ENCODE peak calls at places on chromosomes 7 and 10, in six cellular contexts. X is fibroblast of pulmonary artery, P is lower lobe of right lung, R is AG09309, K is IMR-90, U is astrocyte of the spinal cord. N is an unnamed sample.

GRCh38 chr7:20785211-20786048 is 1.3 kb downstream of the SP8 start:
- DNase-seq in X (no peak), P (no peak), R (no peak), K (no peak), U (no peak), N (no peak)

GRCh38 chr7:48250441-48250951 is 79.2 kb downstream of the ABCA13 start:
- DNase-seq in X (peak), P (no peak), R (no peak), K (peak), U (peak), N (peak)

GRCh38 chr7:76334320-76334967 is 24.3 kb downstream of the YWHAG start:
- DNase-seq in X (no peak), P (no peak), R (no peak), K (no peak), U (no peak), N (no peak)

GRCh38 chr7:158432369-158433270 is 155.0 kb downstream of the PTPRN2 start:
- DNase-seq in X (peak), P (peak), R (no peak), K (no peak), U (peak), N (peak)

GRCh38 chr10:24206926-24207701 is 1.8 kb upstream of the KIAA1217 start:
- DNase-seq in X (no peak), P (no peak), R (no peak), K (no peak), U (no peak), N (no peak)

GRCh38 chr7:12647364-12648219 is 39.8 kb upstream of the ARL4A start:
- DNase-seq in X (peak), P (no peak), R (no peak), K (peak), U (peak), N (peak)

GRCh38 chr7:117157121-117157870 is 165.6 kb downstream of the WNT2 start:
- DNase-seq in X (peak), P (peak), R (peak), K (peak), U (peak), N (peak)

GRCh38 chr10:100637785-100638184 is 102.0 kb downstream of the HIF1AN start:
- DNase-seq in X (no peak), P (no peak), R (no peak), K (no peak), U (no peak), N (peak)

GRCh38 chr10:105187243-105187642 is 546.2 kb downstream of the SORCS3 start:
- DNase-seq in X (no peak), P (no peak), R (peak), K (no peak), U (peak), N (no peak)

GRCh38 chr7:159070422-159071148 is 74.1 kb downstream of the VIPR2 start:
- DNase-seq in X (peak), P (no peak), R (no peak), K (no peak), U (peak), N (no peak)

GRCh38 chr10:102673961-102674511 is 29.8 kb downstream of the TRIM8 start:
- DNase-seq in X (peak), P (peak), R (no peak), K (peak), U (peak), N (peak)

GRCh38 chr7:668139-668871 is 58.2 kb upstream of the DNAAF5 start:
- DNase-seq in X (peak), P (no peak), R (peak), K (peak), U (peak), N (peak)

GRCh38 chr7:7867835-7868234 is 100.8 kb upstream of the GLCCI1 start:
- DNase-seq in X (no peak), P (no peak), R (no peak), K (no peak), U (no peak), N (no peak)

GRCh38 chr10:110919349-110919931 is at the start of gene SHOC2:
- DNase-seq in X (no peak), P (peak), R (no peak), K (no peak), U (no peak), N (no peak)

GRCh38 chr10:13920031-13920430 is 333.3 kb downstream of the PRPF18 start:
- DNase-seq in X (peak), P (no peak), R (no peak), K (peak), U (no peak), N (no peak)

GRCh38 chr10:29050081-29050480 is 238.8 kb upstream of the LYZL1 start:
- DNase-seq in X (no peak), P (no peak), R (no peak), K (no peak), U (no peak), N (no peak)

GRCh38 chr7:27593226-27593625 is 69.5 kb downstream of the HIBADH start:
- DNase-seq in X (no peak), P (no peak), R (no peak), K (peak), U (no peak), N (no peak)

GRCh38 chr7:150860978-150861295 is 8.6 kb downstream of the AOC1 start:
- DNase-seq in X (no peak), P (no peak), R (no peak), K (no peak), U (no peak), N (no peak)

GRCh38 chr7:51060536-51060935 is 256.1 kb downstream of the COBL start:
- DNase-seq in X (no peak), P (no peak), R (no peak), K (no peak), U (no peak), N (no peak)

GRCh38 chr7:151248191-151249033 is at the start of gene SMARCD3:
- DNase-seq in X (peak), P (peak), R (no peak), K (peak), U (peak), N (peak)

GRCh38 chr7:105643384-105643783 is 62.1 kb upstream of the EFCAB10 start:
- DNase-seq in X (peak), P (no peak), R (no peak), K (no peak), U (no peak), N (no peak)

GRCh38 chr7:30245913-30246312 is 38.5 kb upstream of the ZNRF2 start:
- DNase-seq in X (no peak), P (no peak), R (no peak), K (no peak), U (no peak), N (no peak)

GRCh38 chr7:93890041-93890463 is 501 bp downstream of the TFPI2 start:
- DNase-seq in X (peak), P (peak), R (no peak), K (peak), U (peak), N (peak)

GRCh38 chr7:24283900-24284698 is at the start of gene NPY:
- DNase-seq in X (no peak), P (no peak), R (no peak), K (no peak), U (no peak), N (no peak)

GRCh38 chr7:2757904-2758672 is 70.1 kb downstream of the AMZ1 start:
- DNase-seq in X (peak), P (no peak), R (peak), K (peak), U (peak), N (peak)

GRCh38 chr7:44110724-44111635 is 6.8 kb downstream of the AEBP1 start:
- DNase-seq in X (no peak), P (no peak), R (no peak), K (no peak), U (no peak), N (no peak)

GRCh38 chr10:3551761-3552160 is 233.2 kb downstream of the KLF6 start:
- DNase-seq in X (no peak), P (no peak), R (no peak), K (no peak), U (no peak), N (no peak)

GRCh38 chr7:96657347-96658010 is 52.2 kb downstream of the SEM1 start:
- DNase-seq in X (no peak), P (no peak), R (no peak), K (no peak), U (no peak), N (no peak)

GRCh38 chr7:140156460-140157080 is 20.2 kb downstream of the KDM7A start:
- DNase-seq in X (no peak), P (no peak), R (no peak), K (no peak), U (no peak), N (no peak)

GRCh38 chr10:44203535-44203934 is 181.4 kb downstream of the CXCL12 start:
- DNase-seq in X (no peak), P (no peak), R (no peak), K (no peak), U (no peak), N (no peak)

GRCh38 chr10:104273899-104274575 is 5.1 kb downstream of the GSTO2 start:
- DNase-seq in X (peak), P (no peak), R (no peak), K (no peak), U (no peak), N (peak)

GRCh38 chr7:28106316-28106957 is 74.2 kb downstream of the JAZF1 start:
- DNase-seq in X (peak), P (no peak), R (no peak), K (peak), U (peak), N (peak)

GRCh38 chr7:22672892-22673637 is 53.9 kb upstream of the IL6 start:
- DNase-seq in X (no peak), P (no peak), R (no peak), K (peak), U (peak), N (peak)

DNA sequence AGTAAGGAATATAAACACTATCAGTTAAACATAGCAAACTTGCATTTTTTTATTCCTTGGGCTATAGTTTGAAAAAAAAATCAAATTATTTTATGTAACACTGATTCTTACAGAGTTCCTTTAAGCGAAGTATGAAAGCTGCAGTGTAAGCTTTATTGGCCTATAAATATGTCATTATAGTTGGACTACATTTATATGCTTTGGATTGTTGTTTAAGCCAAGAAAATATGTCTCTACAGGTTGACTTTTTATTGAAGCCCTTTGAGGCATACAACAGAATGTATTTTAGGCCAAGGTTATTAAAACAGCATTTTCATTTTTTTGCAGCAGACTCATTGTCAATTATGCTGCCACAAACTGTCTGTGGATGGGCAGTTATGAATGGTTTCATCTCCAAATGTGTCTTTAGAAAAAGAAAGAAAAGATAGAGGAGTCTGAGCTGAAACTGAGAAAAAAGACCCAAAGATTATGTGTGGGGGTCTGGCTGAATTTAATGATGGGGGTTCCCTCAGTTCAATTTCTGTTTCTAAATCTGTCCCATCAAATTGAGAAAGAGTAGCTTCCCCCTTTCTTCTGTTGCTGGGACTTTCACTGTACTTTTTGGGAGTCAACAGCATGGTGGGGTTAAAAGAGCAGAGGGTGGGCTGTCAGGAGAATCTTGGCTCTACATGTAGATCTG is 43.1 kb downstream of the ARID5B start:
- DNase-seq in X (no peak), P (no peak), R (no peak), K (no peak), U (no peak), N (no peak)
- H3K4me3 ChIP-seq in X (no peak), P (no peak), R (no peak), K (no peak), U (no peak), N (no peak)

DNA sequence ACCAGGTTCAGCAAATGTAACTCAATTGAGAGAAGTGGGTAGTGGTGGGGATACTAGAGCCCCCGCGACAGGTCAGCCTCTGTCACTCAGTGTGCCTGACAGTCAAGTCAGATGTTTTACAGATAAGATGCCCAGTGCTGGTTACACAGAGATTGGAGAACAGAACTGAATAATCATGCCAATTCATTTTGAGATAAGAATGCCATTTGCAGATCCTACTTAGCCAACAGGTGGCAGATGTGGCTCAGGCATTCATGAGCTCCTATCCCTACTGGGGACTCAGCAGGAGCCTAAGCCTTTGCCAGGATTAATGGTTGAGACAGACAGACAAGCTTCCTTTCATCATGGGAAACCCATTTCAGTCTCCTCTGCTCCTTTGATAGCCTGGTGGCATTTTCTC is 137.8 kb downstream of the MAPK8 start:
- DNase-seq in X (peak), P (no peak), R (peak), K (peak), U (peak), N (peak)
- TF ChIP-seq CTCF in X (peak), P (no peak), R (peak), K (peak), U (peak), N (peak)

DNA sequence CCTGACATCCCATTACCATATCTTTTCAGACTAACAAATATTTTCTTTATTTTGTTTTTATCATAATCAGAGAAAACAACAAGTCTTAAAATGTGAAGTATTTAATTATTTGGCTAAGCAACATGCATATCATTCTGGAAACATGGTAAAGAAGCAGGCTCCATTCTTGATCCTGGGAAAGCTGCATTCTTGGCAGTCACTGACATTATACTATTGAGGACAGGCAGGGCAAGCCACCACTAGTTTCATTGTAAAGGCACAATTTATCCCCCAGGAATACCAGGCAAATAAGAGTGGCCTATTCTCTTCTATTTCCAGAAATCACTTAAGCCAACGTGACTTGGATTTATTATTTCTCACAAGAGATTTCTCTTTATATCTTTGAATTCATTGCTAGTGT is 153.8 kb upstream of the AKR1E2 start:
- DNase-seq in X (no peak), P (no peak), R (no peak), K (no peak), U (peak), N (no peak)
- H3K4me3 ChIP-seq in X (no peak), P (no peak), R (no peak), K (no peak), U (no peak), N (no peak)

DNA sequence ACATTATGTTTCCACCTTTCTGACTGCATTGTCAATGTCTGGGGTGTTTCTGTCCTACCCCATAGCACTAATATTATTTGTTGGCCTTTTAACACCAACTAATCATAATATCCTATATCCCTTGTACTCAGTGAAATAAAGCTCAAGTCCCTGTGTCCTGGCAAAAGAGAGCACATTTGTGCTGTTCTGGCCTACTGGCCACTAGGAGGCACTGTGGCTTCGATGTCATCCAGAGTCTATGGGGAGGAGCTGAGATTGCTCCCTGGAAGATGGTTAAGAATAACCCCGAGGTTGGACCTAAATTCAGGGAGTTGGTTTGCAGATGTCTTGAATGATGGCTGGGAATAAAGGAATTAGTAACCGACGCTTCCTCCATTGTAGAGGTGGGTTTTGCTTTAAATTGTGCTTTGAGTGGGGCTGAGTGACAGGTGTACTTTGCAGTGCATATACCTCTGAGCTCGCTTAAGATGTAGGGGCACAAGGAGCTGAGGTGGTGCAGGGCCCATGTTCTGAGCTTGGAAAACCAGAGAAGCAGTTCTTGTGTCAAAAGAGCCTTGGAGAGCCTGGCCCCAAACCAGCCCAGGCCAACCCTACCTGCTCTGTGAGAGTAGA is 191.2 kb upstream of the PRSS1 start:
- DNase-seq in X (peak), P (no peak), R (no peak), K (peak), U (peak), N (peak)
- TF ChIP-seq CTCF in X (peak), P (peak), R (peak), K (peak), U (peak), N (peak)

GRCh38 chr10:80458263-80458625 is 4.1 kb downstream of the TSPAN14 start:
- DNase-seq in X (no peak), P (no peak), R (no peak), K (no peak), U (no peak), N (no peak)
- H3K4me3 ChIP-seq in X (no peak), P (peak), R (no peak), K (no peak), U (no peak), N (no peak)

N was measured in fibroblast of villous mesenchyme.